ENCODE peak calls at places on chromosomes 4 and X, in four cellular contexts. S, O, N and H are unnamed samples.

GRCh38 chrX:118627084-118627758 is 100.2 kb upstream of the IL13RA1 start:
- DNase-seq in S (peak; percentile 38), O (no peak), N (no peak), H (no peak)

GRCh38 chrX:115233497-115234219 is at the start of gene LRCH2:
- DNase-seq in S (peak; percentile 65), O (no peak), N (peak; percentile 32), H (no peak)

GRCh38 chr4:8186883-8187282 is 12.2 kb upstream of the SH3TC1 start:
- DNase-seq in S (no peak), O (no peak), N (no peak), H (no peak)

GRCh38 chr4:7361256-7361655 is 73.5 kb downstream of the PSAPL1 start:
- DNase-seq in S (no peak), O (no peak), N (peak; percentile 63), H (no peak)

GRCh38 chrX:80181079-80181478 is 166.5 kb downstream of the TBX22 start:
- DNase-seq in S (no peak), O (no peak), N (no peak), H (no peak)

GRCh38 chr4:147683172-147683571 is 791 bp downstream of the PRMT9 start:
- DNase-seq in S (peak; percentile 28), O (no peak), N (no peak), H (no peak)

GRCh38 chrX:47358387-47359065 is 11.9 kb upstream of the ZNF157 start:
- DNase-seq in S (peak; percentile 71), O (no peak), N (no peak), H (no peak)

GRCh38 chrX:16957751-16958150 is 11.3 kb downstream of the REPS2 start:
- DNase-seq in S (no peak), O (no peak), N (no peak), H (no peak)

GRCh38 chr4:112857461-112857860 is 192.0 kb upstream of the ANK2 start:
- DNase-seq in S (no peak), O (no peak), N (no peak), H (no peak)

GRCh38 chr4:184588893-184589292 is 60.4 kb downstream of the CASP3 start:
- DNase-seq in S (no peak), O (no peak), N (no peak), H (no peak)

GRCh38 chr4:65126200-65126599 is 544.1 kb downstream of the EPHA5 start:
- DNase-seq in S (no peak), O (no peak), N (no peak), H (no peak)

GRCh38 chr4:40214038-40214437 is 17.2 kb downstream of the RHOH start:
- DNase-seq in S (no peak), O (no peak), N (no peak), H (no peak)

GRCh38 chr4:88802138-88802537 is 104.5 kb upstream of the NAP1L5 start:
- DNase-seq in S (peak; percentile 23), O (no peak), N (no peak), H (no peak)

GRCh38 chrX:40172169-40172979 is 74.6 kb upstream of the BCOR start:
- DNase-seq in S (peak; percentile 75), O (no peak), N (no peak), H (peak; percentile 79)

GRCh38 chr4:85823295-85823694 is 348.3 kb downstream of the ARHGAP24 start:
- DNase-seq in S (peak; percentile 58), O (no peak), N (no peak), H (no peak)

GRCh38 chr4:88791274-88791673 is 93.6 kb upstream of the NAP1L5 start:
- DNase-seq in S (peak; percentile 58), O (no peak), N (no peak), H (no peak)

GRCh38 chrX:30593435-30594200 is 16.1 kb upstream of the TASL start:
- DNase-seq in S (peak; percentile 2), O (no peak), N (no peak), H (no peak)

GRCh38 chr4:1603413-1604135 is 80.5 kb downstream of the FAM53A start:
- DNase-seq in S (no peak), O (no peak), N (no peak), H (no peak)

GRCh38 chr4:153267013-153267412 is 62.8 kb downstream of the TRIM2 start:
- DNase-seq in S (peak; percentile 70), O (no peak), N (no peak), H (no peak)

GRCh38 chr4:76639292-76639691 is 204.3 kb downstream of the SHROOM3 start:
- DNase-seq in S (no peak), O (no peak), N (no peak), H (peak; percentile 75)

GRCh38 chr4:185821029-185821419 is 9.0 kb upstream of the SORBS2 start:
- DNase-seq in S (no peak), O (no peak), N (no peak), H (no peak)

GRCh38 chr4:189769131-189769530 is 171.5 kb upstream of the FRG1 start:
- DNase-seq in S (no peak), O (no peak), N (no peak), H (no peak)

GRCh38 chrX:125150231-125150630 is 169.4 kb upstream of the TEX13C start:
- DNase-seq in S (no peak), O (no peak), N (no peak), H (no peak)

GRCh38 chr4:106767991-106768390 is 268.1 kb downstream of the DKK2 start:
- DNase-seq in S (no peak), O (no peak), N (no peak), H (no peak)

GRCh38 chr4:184648220-184649025 is 824 bp downstream of the CASP3 start:
- DNase-seq in S (peak; percentile 74), O (peak; percentile 12), N (peak; percentile 33), H (no peak)

GRCh38 chrX:151711787-151712186 is 4.0 kb upstream of the FATE1 start:
- DNase-seq in S (no peak), O (no peak), N (no peak), H (no peak)